ENCODE peak calls at places on chromosomes 12 and 14, in five cellular contexts. G, T, W, J and M are unnamed samples.

GRCh38 chr12:93790472-93791152 is 113.4 kb downstream of the CRADD start:
- DNase-seq in G (no peak), T (peak), W (no peak), J (no peak), M (no peak)

GRCh38 chr14:25908707-25909106 is 689.1 kb downstream of the NOVA1 start:
- DNase-seq in G (no peak), T (no peak), W (no peak), J (no peak), M (no peak)

GRCh38 chr12:130619378-130619970 is 96.6 kb downstream of the RIMBP2 start:
- DNase-seq in G (no peak), T (no peak), W (no peak), J (no peak), M (no peak)

GRCh38 chr12:38783304-38783703 is 122.1 kb downstream of the CPNE8 start:
- DNase-seq in G (no peak), T (no peak), W (no peak), J (no peak), M (no peak)

GRCh38 chr14:97180304-97181200 is 383.4 kb downstream of the VRK1 start:
- DNase-seq in G (no peak), T (no peak), W (no peak), J (no peak), M (no peak)

GRCh38 chr14:69708586-69709169 is 58.3 kb upstream of the SRSF5 start:
- DNase-seq in G (no peak), T (no peak), W (peak), J (no peak), M (no peak)

GRCh38 chr12:95996034-95996658 is at the start of gene HAL:
- DNase-seq in G (no peak), T (no peak), W (no peak), J (peak), M (no peak)

GRCh38 chr12:40663781-40664180 is 28.5 kb upstream of the CNTN1 start:
- DNase-seq in G (no peak), T (no peak), W (no peak), J (no peak), M (no peak)

GRCh38 chr12:123942277-123942653 is 30.4 kb downstream of the CCDC92 start:
- DNase-seq in G (no peak), T (peak), W (no peak), J (no peak), M (no peak)

GRCh38 chr12:61923152-61923551 is 337.1 kb upstream of the USP15 start:
- DNase-seq in G (no peak), T (no peak), W (no peak), J (no peak), M (no peak)

GRCh38 chr12:107917912-107918800 is 143.7 kb downstream of the ASCL4 start:
- DNase-seq in G (no peak), T (peak), W (peak), J (no peak), M (peak)

GRCh38 chr14:68506645-68507405 is 286.0 kb downstream of the ZFP36L1 start:
- DNase-seq in G (no peak), T (no peak), W (peak), J (peak), M (peak)

GRCh38 chr12:25648460-25648859 is 95.4 kb upstream of the LMNTD1 start:
- DNase-seq in G (no peak), T (peak), W (no peak), J (peak), M (no peak)

GRCh38 chr14:44736326-44736725 is 225.4 kb downstream of the KLHL28 start:
- DNase-seq in G (no peak), T (no peak), W (no peak), J (no peak), M (no peak)

GRCh38 chr12:124384299-124384894 is 89.5 kb downstream of the RFLNA start:
- DNase-seq in G (no peak), T (no peak), W (no peak), J (no peak), M (no peak)

GRCh38 chr14:73833530-73834257 is 17.9 kb upstream of the PTGR2 start:
- DNase-seq in G (no peak), T (no peak), W (no peak), J (no peak), M (no peak)

GRCh38 chr12:4214912-4215861 is 58.4 kb upstream of the CCND2 start:
- DNase-seq in G (peak), T (no peak), W (no peak), J (peak), M (peak)

GRCh38 chr14:69154779-69155178 is 1.9 kb upstream of the DCAF5 start:
- DNase-seq in G (no peak), T (no peak), W (peak), J (peak), M (no peak)

GRCh38 chr12:116610971-116611541 is 51.9 kb downstream of the MAP1LC3B2 start:
- DNase-seq in G (no peak), T (no peak), W (no peak), J (no peak), M (no peak)

GRCh38 chr14:26709019-26709418 is 111.2 kb upstream of the NOVA1 start:
- DNase-seq in G (no peak), T (no peak), W (no peak), J (no peak), M (no peak)

GRCh38 chr12:52903855-52904508 is 894 bp downstream of the KRT8 start:
- DNase-seq in G (no peak), T (no peak), W (no peak), J (peak), M (peak)

GRCh38 chr14:90608281-90608680 is 207.9 kb downstream of the TTC7B start:
- DNase-seq in G (no peak), T (no peak), W (no peak), J (no peak), M (no peak)

GRCh38 chr12:69600804-69601203 is 9.9 kb downstream of the LRRC10 start:
- DNase-seq in G (no peak), T (no peak), W (no peak), J (no peak), M (no peak)

GRCh38 chr12:3083949-3084348 is 6.8 kb downstream of the TSPAN9 start:
- DNase-seq in G (no peak), T (no peak), W (no peak), J (no peak), M (no peak)

GRCh38 chr12:69583203-69583602 is 2.1 kb upstream of the CCT2 start:
- DNase-seq in G (no peak), T (no peak), W (peak), J (no peak), M (no peak)

GRCh38 chr12:25811656-25812126 is 146.8 kb upstream of the RASSF8 start:
- DNase-seq in G (no peak), T (peak), W (no peak), J (no peak), M (peak)

DNA sequence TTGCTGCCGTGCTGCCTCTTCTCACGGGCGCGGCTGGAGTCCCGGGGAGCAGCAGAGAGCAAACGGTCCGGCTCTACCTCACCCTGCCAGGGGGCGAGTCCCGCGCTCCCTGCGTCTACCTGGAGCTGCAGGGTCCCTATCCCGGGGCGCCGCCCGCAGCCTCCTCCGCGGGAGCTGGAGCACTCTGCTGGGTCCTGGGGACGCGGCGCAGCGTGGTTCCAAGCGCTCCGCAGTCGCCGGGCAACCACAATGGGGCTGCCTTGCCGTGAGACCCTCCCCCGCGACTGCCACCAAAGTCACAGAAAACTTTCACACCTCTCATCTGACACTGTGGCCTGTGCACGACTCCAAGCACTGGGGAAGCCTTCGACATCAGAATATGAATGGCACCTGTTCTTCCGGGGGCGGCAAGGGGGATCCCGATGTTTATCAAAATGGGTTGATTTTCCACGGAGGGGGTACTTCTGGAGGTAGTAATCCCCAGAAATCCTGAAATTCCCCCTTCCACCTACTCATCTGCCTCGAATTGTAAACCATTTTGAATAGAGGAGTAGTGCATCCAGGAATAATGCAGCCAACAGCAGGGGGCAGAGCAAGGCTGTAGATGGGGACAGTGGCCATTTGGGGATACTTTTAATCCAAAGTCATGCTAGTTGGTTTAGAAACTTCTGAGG is at the start of gene C12orf42:
- DNase-seq in G (no peak), T (no peak), W (no peak), J (no peak), M (peak)
- TF ChIP-seq CTCF in G (no peak), T (peak), W (peak), J (no peak), M (peak)

DNA sequence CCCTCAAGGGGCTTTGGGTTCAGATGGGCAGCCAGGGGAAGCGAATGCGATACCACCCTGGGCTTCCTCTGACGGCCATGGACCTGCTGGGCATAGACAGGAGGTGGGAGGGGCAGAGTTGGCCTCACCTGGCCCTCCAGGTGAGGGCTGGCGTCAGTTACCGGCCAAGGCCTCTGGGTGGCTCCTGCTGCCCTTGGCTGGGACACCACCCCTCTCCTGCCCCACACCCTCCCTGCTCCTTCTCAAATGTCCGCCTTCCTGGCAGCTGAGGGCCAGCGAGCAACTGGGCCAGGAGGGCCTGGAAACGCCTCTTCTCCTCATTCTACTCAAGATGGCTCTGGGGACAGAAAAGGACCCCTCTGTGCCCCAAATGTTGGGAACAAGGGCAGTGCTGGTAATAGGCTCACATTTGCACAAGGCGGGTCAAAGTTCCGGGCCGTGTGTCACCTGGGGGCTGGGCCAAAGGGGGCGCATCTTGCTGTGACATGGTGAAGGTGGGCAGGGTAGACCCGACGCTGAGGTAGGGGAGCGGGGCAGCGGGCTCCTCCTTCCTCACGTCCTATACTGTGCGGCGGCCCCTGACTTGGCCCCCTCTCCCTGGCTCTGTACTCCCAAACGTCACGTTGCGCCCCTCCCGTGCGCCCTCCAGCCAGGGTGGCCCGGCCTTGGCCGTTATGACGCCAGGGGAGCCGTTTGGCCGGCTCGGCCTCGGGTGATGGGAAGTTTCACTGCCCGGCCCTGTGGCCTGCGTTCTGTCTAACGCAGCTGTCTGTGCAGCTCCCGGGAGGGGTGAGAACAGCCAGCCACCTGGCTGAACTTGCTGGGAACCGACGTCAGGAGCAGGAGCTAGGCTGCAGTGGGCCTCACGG is 18.1 kb upstream of the DLK1 start:
- DNase-seq in G (no peak), T (no peak), W (no peak), J (peak), M (no peak)
- TF ChIP-seq CTCF in G (no peak), T (no peak), W (peak), J (no peak), M (no peak)

DNA sequence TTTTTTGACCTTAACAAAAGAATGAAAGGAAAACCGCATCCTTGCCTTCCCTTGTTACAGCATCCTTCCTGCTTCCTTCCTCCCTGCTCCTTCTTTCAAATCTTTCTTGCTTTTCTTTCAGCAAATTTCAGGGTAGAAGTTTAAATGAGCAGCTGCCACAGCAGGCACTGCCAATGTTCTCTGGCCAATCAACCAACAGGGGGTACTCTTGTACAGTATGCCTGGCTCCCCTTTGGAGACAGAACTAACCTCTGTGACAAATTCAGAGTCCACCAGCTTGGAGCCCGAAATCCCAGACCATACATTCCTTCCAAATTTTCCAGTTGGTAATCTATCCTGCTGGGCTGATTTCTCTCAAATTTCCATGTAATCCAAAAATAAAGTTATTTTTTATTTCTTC is 609.8 kb upstream of the LMO3 start:
- DNase-seq in G (no peak), T (no peak), W (no peak), J (no peak), M (no peak)
- TF ChIP-seq CTCF in G (no peak), T (no peak), W (peak), J (no peak), M (no peak)

GRCh38 chr14:49620182-49621113 is at the start of the genes MGAT2 and RPL36AL:
- DNase-seq in G (peak), T (peak), W (peak), J (peak), M (peak)
- TF ChIP-seq CTCF in G (peak), T (no peak), W (peak), J (no peak), M (peak)

GRCh38 chr14:37598973-37599526 is 3.6 kb downstream of the TTC6 start:
- DNase-seq in G (no peak), T (no peak), W (no peak), J (no peak), M (no peak)

GRCh38 chr14:37598085-37598972 is 2.9 kb downstream of the TTC6 start:
- DNase-seq in G (no peak), T (no peak), W (no peak), J (peak), M (no peak)

GRCh38 chr14:37595809-37596595 is 573 bp downstream of the TTC6 start:
- DNase-seq in G (no peak), T (no peak), W (no peak), J (peak), M (no peak)

GRCh38 chr14:37596790-37597189 is 1.4 kb downstream of the TTC6 start:
- DNase-seq in G (no peak), T (no peak), W (no peak), J (no peak), M (no peak)

DNA sequence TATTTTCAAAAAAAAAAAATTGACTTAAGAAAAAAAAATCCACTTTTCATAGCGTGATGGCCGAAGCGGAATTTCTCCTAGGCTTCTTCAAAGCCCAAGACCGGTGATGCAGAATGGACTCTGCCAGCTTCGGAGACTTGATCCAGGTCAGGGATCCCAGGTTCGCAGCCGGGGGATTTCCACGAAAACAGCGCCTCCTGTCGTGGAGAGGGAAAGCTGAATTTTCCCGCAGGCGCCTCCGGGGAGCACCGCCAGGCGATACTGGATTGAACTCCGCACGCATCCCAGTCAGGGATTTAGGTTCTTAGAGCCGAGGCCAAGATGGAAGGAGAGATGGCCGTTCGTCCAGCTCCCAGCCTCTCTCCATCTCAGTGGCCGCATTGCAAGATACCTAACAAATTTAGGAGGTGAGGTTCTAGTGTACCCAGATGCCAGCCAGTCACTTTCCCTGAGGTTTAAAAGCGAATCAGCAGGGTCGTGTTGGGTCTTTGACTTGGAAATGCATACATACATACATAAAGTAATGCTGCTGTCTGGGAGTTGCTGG is 2.2 kb downstream of the TTC6 start:
- DNase-seq in G (no peak), T (no peak), W (no peak), J (no peak), M (no peak)
- TF ChIP-seq CTCF in G (no peak), T (peak), W (no peak), J (no peak), M (no peak)